ENCODE peak calls at places on chromosomes 11 and 22, in seven cellular contexts. W, A, E, M, R, L and C are unnamed samples.

GRCh38 chr11:124586247-124586860 is 16.6 kb downstream of the OR8A1 start:
- DNase-seq in W (no peak), A (peak), E (no peak), M (peak), R (no peak), L (peak), C (peak)

GRCh38 chr22:31947296-31947695 is 3.0 kb downstream of the YWHAH start:
- DNase-seq in W (no peak), A (peak), E (no peak), M (no peak), R (no peak), L (no peak), C (no peak)

GRCh38 chr11:128174465-128175101 is 412.8 kb downstream of the ETS1 start:
- DNase-seq in W (no peak), A (peak), E (no peak), M (peak), R (no peak), L (peak), C (no peak)

GRCh38 chr22:37239336-37240239 is 4.5 kb downstream of the RAC2 start:
- DNase-seq in W (no peak), A (no peak), E (no peak), M (no peak), R (no peak), L (no peak), C (no peak)

GRCh38 chr22:41217553-41218157 is 12.5 kb downstream of the L3MBTL2 start:
- DNase-seq in W (no peak), A (peak), E (no peak), M (peak), R (no peak), L (peak), C (peak)

GRCh38 chr22:18987765-18988164 is 51.7 kb upstream of the PRODH start:
- DNase-seq in W (no peak), A (peak), E (no peak), M (no peak), R (no peak), L (peak), C (no peak)

GRCh38 chr11:124748100-124748418 is 4.0 kb downstream of the VSIG2 start:
- DNase-seq in W (no peak), A (no peak), E (no peak), M (no peak), R (no peak), L (no peak), C (no peak)

GRCh38 chr11:17388609-17389204 is at the start of gene KCNJ11:
- DNase-seq in W (no peak), A (no peak), E (no peak), M (no peak), R (no peak), L (no peak), C (peak)

GRCh38 chr11:28690746-28691145 is 582.6 kb downstream of the METTL15 start:
- DNase-seq in W (no peak), A (no peak), E (no peak), M (peak), R (no peak), L (no peak), C (no peak)

GRCh38 chr11:16028406-16028805 is 327.9 kb downstream of the SOX6 start:
- DNase-seq in W (no peak), A (no peak), E (no peak), M (no peak), R (no peak), L (no peak), C (no peak)

GRCh38 chr22:38756631-38757463 is 1.0 kb upstream of the SUN2 start:
- DNase-seq in W (no peak), A (peak), E (no peak), M (no peak), R (no peak), L (no peak), C (no peak)

GRCh38 chr22:42939451-42939881 is 75.5 kb downstream of the PACSIN2 start:
- DNase-seq in W (no peak), A (peak), E (no peak), M (peak), R (no peak), L (peak), C (no peak)

GRCh38 chr11:126307706-126308105 is 3.8 kb downstream of the DCPS start:
- DNase-seq in W (no peak), A (peak), E (no peak), M (peak), R (no peak), L (peak), C (peak)

GRCh38 chr11:118922745-118923627 is 2.7 kb downstream of the BCL9L start:
- DNase-seq in W (no peak), A (no peak), E (no peak), M (no peak), R (no peak), L (no peak), C (no peak)

GRCh38 chr22:43897751-43898261 is 6.0 kb upstream of the PNPLA5 start:
- DNase-seq in W (no peak), A (no peak), E (no peak), M (peak), R (no peak), L (peak), C (peak)

GRCh38 chr11:59247535-59248227 is 35.0 kb upstream of the MPEG1 start:
- DNase-seq in W (no peak), A (no peak), E (no peak), M (peak), R (no peak), L (peak), C (no peak)

GRCh38 chr11:1791912-1792311 is 28.2 kb upstream of the CTSD start:
- DNase-seq in W (no peak), A (no peak), E (no peak), M (no peak), R (no peak), L (no peak), C (no peak)